ENCODE peak calls at places on chromosomes 6 and 20, in eight cellular contexts. N, B, Z, Q, P, M, F and W are unnamed samples.

GRCh38 chr6:13924146-13924948 is 405 bp upstream of the RNF182 start:
- DNase-seq in N (peak; percentile 37), B (no peak), Z (peak; percentile 43), Q (no peak), P (peak; percentile 57), M (peak; percentile 94), F (peak; percentile 32), W (peak; percentile 90)

GRCh38 chr6:15351631-15352030 is 105.8 kb downstream of the JARID2 start:
- DNase-seq in N (no peak), B (no peak), Z (no peak), Q (no peak), P (peak; percentile 86), M (no peak), F (no peak), W (peak; percentile 14)

GRCh38 chr6:2038096-2038495 is 207.3 kb downstream of the GMDS start:
- DNase-seq in N (no peak), B (no peak), Z (no peak), Q (peak; percentile 17), P (peak; percentile 90), M (no peak), F (peak; percentile 91), W (no peak)

GRCh38 chr6:37588745-37589139 is 89.0 kb upstream of the CCDC167 start:
- DNase-seq in N (no peak), B (no peak), Z (no peak), Q (no peak), P (no peak), M (no peak), F (no peak), W (no peak)

GRCh38 chr6:166771701-166772100 is 144.7 kb upstream of the RPS6KA2 start:
- DNase-seq in N (no peak), B (no peak), Z (no peak), Q (no peak), P (no peak), M (no peak), F (no peak), W (no peak)

GRCh38 chr6:154555075-154555677 is 44.7 kb upstream of the CNKSR3 start:
- DNase-seq in N (no peak), B (no peak), Z (no peak), Q (no peak), P (no peak), M (no peak), F (no peak), W (no peak)

GRCh38 chr6:1896897-1897296 is 287.2 kb downstream of the FOXC1 start:
- DNase-seq in N (no peak), B (no peak), Z (no peak), Q (no peak), P (no peak), M (no peak), F (no peak), W (no peak)

GRCh38 chr6:137390264-137390787 is 103.9 kb downstream of the OLIG3 start:
- DNase-seq in N (no peak), B (no peak), Z (no peak), Q (no peak), P (no peak), M (no peak), F (no peak), W (no peak)

GRCh38 chr6:13371421-13372072 is 43.2 kb upstream of the TBC1D7 start:
- DNase-seq in N (no peak), B (no peak), Z (no peak), Q (no peak), P (no peak), M (no peak), F (no peak), W (peak; percentile 86)

GRCh38 chr6:130467146-130467545 is 101.3 kb downstream of the TMEM200A start:
- DNase-seq in N (no peak), B (no peak), Z (no peak), Q (no peak), P (no peak), M (no peak), F (no peak), W (no peak)

GRCh38 chr6:149078383-149078782 is 239.1 kb upstream of the TAB2 start:
- DNase-seq in N (no peak), B (no peak), Z (no peak), Q (no peak), P (no peak), M (no peak), F (no peak), W (no peak)

GRCh38 chr6:123716506-123716905 is 79.8 kb upstream of the TRDN start:
- DNase-seq in N (no peak), B (no peak), Z (no peak), Q (no peak), P (no peak), M (no peak), F (no peak), W (no peak)

GRCh38 chr6:107113460-107114212 is 1.7 kb downstream of the BEND3 start:
- DNase-seq in N (no peak), B (no peak), Z (peak; percentile 34), Q (peak; percentile 8), P (no peak), M (no peak), F (peak; percentile 16), W (no peak)

GRCh38 chr20:6395695-6396094 is 272.9 kb upstream of the FERMT1 start:
- DNase-seq in N (no peak), B (no peak), Z (peak; percentile 21), Q (no peak), P (peak; percentile 42), M (peak; percentile 100), F (no peak), W (no peak)

GRCh38 chr6:113936093-113936934 is 34.6 kb downstream of the HDAC2 start:
- DNase-seq in N (no peak), B (peak; percentile 40), Z (peak; percentile 17), Q (no peak), P (peak; percentile 76), M (peak; percentile 61), F (peak; percentile 16), W (no peak)

GRCh38 chr6:5525209-5525608 is 263.9 kb downstream of the FARS2 start:
- DNase-seq in N (no peak), B (no peak), Z (no peak), Q (no peak), P (peak; percentile 85), M (no peak), F (no peak), W (no peak)

GRCh38 chr6:118565317-118565960 is 17.3 kb downstream of the PLN start:
- DNase-seq in N (no peak), B (peak; percentile 68), Z (peak; percentile 11), Q (no peak), P (no peak), M (no peak), F (peak; percentile 17), W (no peak)

GRCh38 chr6:75802366-75802765 is 53.3 kb downstream of the MYO6 start:
- DNase-seq in N (no peak), B (no peak), Z (no peak), Q (no peak), P (no peak), M (no peak), F (no peak), W (no peak)

GRCh38 chr20:11112837-11113236 is 439.0 kb upstream of the JAG1 start:
- DNase-seq in N (no peak), B (no peak), Z (peak; percentile 88), Q (no peak), P (no peak), M (peak; percentile 93), F (no peak), W (no peak)

GRCh38 chr20:41340327-41341055 is at the start of gene LPIN3:
- DNase-seq in N (peak; percentile 51), B (peak; percentile 74), Z (no peak), Q (peak; percentile 77), P (peak; percentile 93), M (peak; percentile 19), F (peak; percentile 21), W (peak; percentile 48)

GRCh38 chr20:35120012-35120701 is 27.0 kb downstream of the EDEM2 start:
- DNase-seq in N (no peak), B (no peak), Z (no peak), Q (peak; percentile 21), P (peak; percentile 94), M (no peak), F (no peak), W (no peak)

GRCh38 chr6:2950713-2951112 is 20.7 kb downstream of the SERPINB6 start:
- DNase-seq in N (no peak), B (no peak), Z (no peak), Q (no peak), P (no peak), M (no peak), F (no peak), W (no peak)

GRCh38 chr6:135624402-135625297 is 127.1 kb upstream of the AHI1 start:
- DNase-seq in N (no peak), B (no peak), Z (no peak), Q (no peak), P (peak; percentile 35), M (no peak), F (no peak), W (no peak)

GRCh38 chr6:35295521-35296315 is 1.9 kb upstream of the DEF6 start:
- DNase-seq in N (no peak), B (no peak), Z (no peak), Q (no peak), P (no peak), M (no peak), F (no peak), W (no peak)

GRCh38 chr20:10487354-10488115 is 52.4 kb downstream of the SLX4IP start:
- DNase-seq in N (no peak), B (no peak), Z (no peak), Q (no peak), P (no peak), M (no peak), F (no peak), W (no peak)

GRCh38 chr20:23606652-23607049 is 934 bp upstream of the CST9 start:
- DNase-seq in N (peak; percentile 61), B (peak; percentile 75), Z (peak; percentile 54), Q (peak; percentile 81), P (peak; percentile 83), M (peak; percentile 72), F (peak; percentile 81), W (peak; percentile 70)

GRCh38 chr6:52160468-52161104 is 25.6 kb upstream of the IL17A start:
- DNase-seq in N (no peak), B (no peak), Z (no peak), Q (peak; percentile 41), P (no peak), M (no peak), F (no peak), W (no peak)

GRCh38 chr6:94417364-94417763 is 998.0 kb upstream of the EPHA7 start:
- DNase-seq in N (no peak), B (no peak), Z (no peak), Q (no peak), P (no peak), M (no peak), F (no peak), W (no peak)

GRCh38 chr20:1215386-1216170 is 10.3 kb upstream of the RAD21L1 start:
- DNase-seq in N (peak; percentile 41), B (no peak), Z (no peak), Q (peak; percentile 86), P (no peak), M (no peak), F (no peak), W (no peak)

GRCh38 chr6:47722178-47722577 is 23.8 kb downstream of the ADGRF4 start:
- DNase-seq in N (no peak), B (no peak), Z (no peak), Q (no peak), P (no peak), M (no peak), F (no peak), W (no peak)

GRCh38 chr6:4727671-4728435 is 48.4 kb upstream of the CDYL start:
- DNase-seq in N (no peak), B (no peak), Z (peak; percentile 2), Q (peak; percentile 33), P (peak; percentile 10), M (no peak), F (no peak), W (no peak)

GRCh38 chr6:35294308-35294945 is 3.2 kb upstream of the DEF6 start:
- DNase-seq in N (peak; percentile 38), B (peak; percentile 78), Z (peak; percentile 16), Q (peak; percentile 62), P (peak; percentile 30), M (peak; percentile 82), F (peak; percentile 59), W (peak; percentile 47)